ENCODE peak calls at places on chromosomes 1 and 21, in seven cellular contexts. B is IMR-90, Y is H1, K is neuronal stem cell, S is mesenchymal stem cell, N is mesendoderm, O is trophoblast cell. I is an unnamed sample.

GRCh38 chr1:19445417-19446342 is 39.7 kb downstream of the CAPZB start:
- DNase-seq in B (no peak), N (peak), K (no peak), O (peak), Y (no peak), S (peak), I (no peak)

GRCh38 chr1:38208720-38209632 is 162.4 kb upstream of the POU3F1 start:
- DNase-seq in K (no peak), Y (no peak), S (no peak), N (no peak), B (no peak), O (no peak), I (no peak)

GRCh38 chr1:35715568-35716002 is 3.1 kb downstream of the C1orf216 start:
- DNase-seq in O (peak), N (peak), S (peak), K (no peak), Y (peak), B (peak), I (peak)

GRCh38 chr1:41323243-41323642 is 38.0 kb upstream of the FOXO6 start:
- DNase-seq in B (no peak), N (no peak), O (no peak), Y (no peak), S (no peak), K (no peak), I (no peak)

GRCh38 chr1:206011057-206011456 is 7.9 kb upstream of the RAB7B start:
- DNase-seq in N (no peak), K (no peak), O (peak), B (no peak), Y (no peak), S (no peak), I (no peak)

GRCh38 chr1:212413902-212414327 is 771 bp downstream of the PACC1 start:
- DNase-seq in N (no peak), S (peak), Y (peak), O (no peak), B (peak), K (no peak), I (peak)

GRCh38 chr1:223018534-223018933 is 124.5 kb downstream of the TLR5 start:
- DNase-seq in Y (peak), K (no peak), O (no peak), S (no peak), N (peak), B (no peak), I (no peak)

GRCh38 chr1:229130028-229130668 is 140.8 kb upstream of the RAB4A start:
- DNase-seq in O (no peak), K (no peak), B (no peak), N (no peak), S (no peak), Y (no peak), I (no peak)

GRCh38 chr1:239706245-239706892 is 320.0 kb downstream of the CHRM3 start:
- DNase-seq in Y (no peak), N (peak), O (no peak), S (no peak), K (no peak), B (no peak), I (no peak)

GRCh38 chr1:22018583-22019559 is 17.4 kb downstream of the CELA3A start:
- DNase-seq in S (peak), O (peak), N (no peak), B (peak), K (no peak), Y (no peak), I (no peak)

GRCh38 chr1:46219551-46220520 is 16.7 kb downstream of the LURAP1 start:
- DNase-seq in O (no peak), S (no peak), N (no peak), B (no peak), K (no peak), Y (no peak), I (no peak)

GRCh38 chr1:184160236-184160635 is 108.7 kb downstream of the TSEN15 start:
- DNase-seq in S (peak), N (peak), O (peak), Y (no peak), K (no peak), B (peak), I (no peak)

GRCh38 chr1:210234254-210234747 is 1.7 kb downstream of the SERTAD4 start:
- DNase-seq in K (no peak), Y (peak), O (peak), B (no peak), N (peak), S (no peak), I (peak)

GRCh38 chr1:206693029-206693428 is 8.3 kb downstream of the MAPKAPK2 start:
- DNase-seq in B (peak), O (no peak), N (no peak), S (peak), Y (no peak), K (no peak), I (no peak)

GRCh38 chr1:93677729-93678128 is 3.9 kb downstream of the BCAR3 start:
- DNase-seq in Y (no peak), O (no peak), K (no peak), N (no peak), S (no peak), B (no peak), I (no peak)

GRCh38 chr1:247111636-247112478 is 7.7 kb upstream of the ZNF669 start:
- DNase-seq in O (peak), N (peak), B (peak), K (peak), S (peak), Y (peak), I (peak)

GRCh38 chr1:165871311-165872067 is 44.1 kb downstream of the UCK2 start:
- DNase-seq in S (peak), N (peak), O (peak), B (peak), K (no peak), Y (peak), I (peak)

GRCh38 chr1:37621326-37621870 is 13.3 kb downstream of the RSPO1 start:
- DNase-seq in S (no peak), O (no peak), Y (no peak), B (no peak), K (no peak), N (no peak), I (no peak)

GRCh38 chr1:65717815-65718454 is 74.8 kb upstream of the PDE4B start:
- DNase-seq in K (no peak), N (peak), S (peak), B (peak), O (peak), Y (no peak), I (no peak)

GRCh38 chr1:247113094-247113497 is 8.9 kb upstream of the ZNF669 start:
- DNase-seq in S (no peak), B (no peak), K (no peak), O (no peak), Y (no peak), N (peak), I (no peak)

GRCh38 chr1:109392788-109393580 is 4.7 kb downstream of the SORT1 start:
- DNase-seq in B (peak), O (peak), S (peak), Y (no peak), N (no peak), K (no peak), I (no peak)

GRCh38 chr1:70061229-70061628 is 144.2 kb downstream of the LRRC40 start:
- DNase-seq in O (no peak), B (no peak), S (no peak), K (no peak), Y (no peak), N (no peak), I (no peak)

GRCh38 chr1:97308131-97308530 is 586.5 kb downstream of the PTBP2 start:
- DNase-seq in O (peak), K (no peak), S (no peak), B (peak), Y (no peak), N (no peak), I (no peak)

GRCh38 chr21:43211085-43212071 is 42.6 kb downstream of the CRYAA start:
- DNase-seq in N (peak), S (no peak), Y (no peak), B (no peak), O (no peak), K (no peak), I (peak)

GRCh38 chr21:44964381-44964780 is 24.6 kb downstream of the SLX9 start:
- DNase-seq in K (no peak), S (no peak), Y (no peak), N (no peak), O (no peak), B (no peak), I (no peak)

GRCh38 chr21:42568834-42569731 is 55.4 kb downstream of the SLC37A1 start:
- DNase-seq in N (no peak), O (no peak), K (no peak), S (no peak), Y (no peak), B (no peak), I (no peak)

GRCh38 chr1:174743654-174744561 is 255.8 kb upstream of the CACYBP start:
- DNase-seq in Y (no peak), S (peak), B (peak), O (peak), N (peak), K (peak), I (no peak)

GRCh38 chr1:201701831-201702230 is 127.1 kb upstream of the IPO9 start:
- DNase-seq in K (no peak), B (no peak), O (no peak), Y (no peak), S (no peak), N (no peak), I (no peak)

GRCh38 chr21:46551636-46552241 is 53.1 kb downstream of the S100B start:
- DNase-seq in N (peak), O (no peak), B (no peak), K (no peak), S (no peak), Y (peak), I (peak)

GRCh38 chr1:59290173-59290954 is 6.5 kb upstream of the FGGY start:
- DNase-seq in O (peak), N (peak), Y (peak), S (peak), B (peak), K (no peak), I (peak)

GRCh38 chr1:24535021-24535424 is 20.9 kb upstream of the NCMAP start:
- DNase-seq in K (no peak), Y (no peak), O (no peak), S (no peak), N (no peak), B (no peak), I (no peak)

GRCh38 chr1:16440480-16441311 is at the start of gene NECAP2:
- DNase-seq in Y (peak), K (peak), O (peak), N (peak), S (peak), B (peak), I (peak)

GRCh38 chr1:101112051-101112770 is 86.6 kb upstream of the DPH5 start:
- DNase-seq in K (no peak), N (no peak), B (no peak), S (no peak), Y (no peak), O (no peak), I (no peak)

GRCh38 chr1:100246738-100247137 is 2.9 kb downstream of the DBT start:
- DNase-seq in K (no peak), B (no peak), N (peak), S (no peak), Y (no peak), O (peak), I (no peak)

GRCh38 chr1:202725541-202725940 is 15.3 kb upstream of the SYT2 start:
- DNase-seq in K (no peak), N (no peak), Y (no peak), O (no peak), B (no peak), S (no peak), I (no peak)

GRCh38 chr1:233379869-233380438 is 52.4 kb downstream of the MAP3K21 start:
- DNase-seq in O (no peak), K (no peak), S (no peak), N (no peak), Y (no peak), B (no peak), I (no peak)

GRCh38 chr1:234326493-234327366 is 46.5 kb upstream of the COA6 start:
- DNase-seq in O (peak), N (peak), S (peak), Y (peak), B (peak), K (peak), I (peak)

GRCh38 chr1:62321438-62321837 is 2.2 kb upstream of the KANK4 start:
- DNase-seq in K (no peak), Y (no peak), S (peak), N (peak), O (peak), B (peak), I (no peak)

GRCh38 chr1:183841550-183841949 is 36.6 kb downstream of the RGL1 start:
- DNase-seq in K (no peak), S (peak), N (no peak), B (peak), Y (no peak), O (no peak), I (no peak)

GRCh38 chr1:5947978-5948680 is 44.1 kb downstream of the NPHP4 start:
- DNase-seq in S (no peak), N (no peak), K (no peak), O (no peak), B (no peak), Y (peak), I (peak)
- H2BK120ac ChIP-seq in S (no peak), N (no peak), K (no peak), O (no peak), B (no peak), Y (no peak), I (no peak)

DNA sequence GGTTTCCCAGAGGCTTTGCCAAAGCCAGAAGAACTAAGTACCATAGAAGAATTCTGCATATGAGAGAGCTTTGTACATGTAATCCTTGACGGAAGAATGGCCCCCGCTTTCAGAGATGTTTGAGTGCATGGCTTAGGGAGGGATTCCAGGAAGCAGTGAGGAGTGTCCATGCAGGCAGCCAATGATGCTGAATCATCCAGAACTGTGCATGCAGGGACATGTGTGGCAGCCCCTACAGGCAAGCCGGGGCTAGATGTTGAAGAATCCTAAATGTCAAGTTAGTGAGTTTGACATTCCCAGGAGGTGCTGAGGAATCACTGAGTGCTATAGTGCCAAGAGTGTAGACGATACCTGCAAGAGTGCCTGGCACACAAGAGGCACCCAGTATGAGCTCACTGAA is 9.9 kb upstream of the HAO2 start:
- DNase-seq in S (no peak), N (no peak), O (no peak), K (no peak), B (no peak), Y (no peak), I (no peak)
- H2BK120ac ChIP-seq in S (no peak), N (no peak), O (no peak), K (no peak), B (no peak), Y (no peak), I (no peak)

GRCh38 chr21:32941263-32941662 is 84.5 kb upstream of the OLIG2 start:
- DNase-seq in O (no peak), N (no peak), B (no peak), S (no peak), Y (no peak), K (no peak), I (no peak)
- H2BK120ac ChIP-seq in O (no peak), N (no peak), B (no peak), S (no peak), Y (no peak), K (no peak), I (no peak)

GRCh38 chr1:226624526-226624925 is 76.0 kb downstream of the STUM start:
- DNase-seq in Y (no peak), O (peak), N (no peak), K (no peak), S (no peak), B (peak), I (no peak)
- H2BK120ac ChIP-seq in Y (no peak), O (no peak), N (no peak), K (no peak), S (no peak), B (no peak), I (no peak)